ENCODE peak calls at places on chromosomes 2 and 18, in four cellular contexts. M is left ventricle myocardium inferior, U is kidney, P is gastrocnemius medialis. C is an unnamed sample. For H3K4me1, the result is how much of the 10 kb centered on the place peaks cover.

GRCh38 chr2:112724611-112725525 is 4.0 kb downstream of the NT5DC4 start:
- DNase-seq in M (no peak), U (no peak), P (no peak), C (no peak)

GRCh38 chr2:197205590-197206215 is 104.9 kb downstream of the ANKRD44 start:
- DNase-seq in M (no peak), U (no peak), P (no peak), C (no peak)

GRCh38 chr2:180322781-180323180 is 315.7 kb upstream of the CWC22 start:
- DNase-seq in M (no peak), U (no peak), P (no peak), C (no peak)

GRCh38 chr2:23359631-23360567 is 25.1 kb upstream of the KLHL29 start:
- DNase-seq in M (no peak), U (no peak), P (no peak), C (no peak)

GRCh38 chr2:37583867-37584266 is 87.6 kb downstream of the CDC42EP3 start:
- DNase-seq in M (no peak), U (no peak), P (no peak), C (no peak)

GRCh38 chr2:178070824-178071223 is 1.8 kb downstream of the PDE11A start:
- DNase-seq in M (no peak), U (no peak), P (no peak), C (no peak)

GRCh38 chr2:172082944-172083718 is 2.2 kb upstream of the DLX1 start:
- DNase-seq in M (no peak), U (peak), P (no peak), C (peak)

GRCh38 chr2:135245055-135245454 is 193.0 kb downstream of the RAB3GAP1 start:
- DNase-seq in M (no peak), U (no peak), P (no peak), C (no peak)

GRCh38 chr2:175167076-175167791 is 769 bp downstream of the ATF2 start:
- DNase-seq in M (peak), U (peak), P (peak), C (no peak)

GRCh38 chr2:138537170-138537915 is 35.8 kb downstream of the SPOPL start:
- DNase-seq in M (no peak), U (peak), P (no peak), C (no peak)

GRCh38 chr2:138536302-138536701 is 34.7 kb downstream of the SPOPL start:
- DNase-seq in M (no peak), U (no peak), P (no peak), C (no peak)

GRCh38 chr2:138531913-138532312 is 30.3 kb downstream of the SPOPL start:
- DNase-seq in M (no peak), U (no peak), P (no peak), C (no peak)

GRCh38 chr2:138534791-138535190 is 33.2 kb downstream of the SPOPL start:
- DNase-seq in M (no peak), U (no peak), P (no peak), C (no peak)

GRCh38 chr2:138536740-138537139 is 35.2 kb downstream of the SPOPL start:
- DNase-seq in M (no peak), U (no peak), P (no peak), C (no peak)
- TF ChIP-seq CTCF in M (no peak), U (no peak), P (no peak), C (no peak)

DNA sequence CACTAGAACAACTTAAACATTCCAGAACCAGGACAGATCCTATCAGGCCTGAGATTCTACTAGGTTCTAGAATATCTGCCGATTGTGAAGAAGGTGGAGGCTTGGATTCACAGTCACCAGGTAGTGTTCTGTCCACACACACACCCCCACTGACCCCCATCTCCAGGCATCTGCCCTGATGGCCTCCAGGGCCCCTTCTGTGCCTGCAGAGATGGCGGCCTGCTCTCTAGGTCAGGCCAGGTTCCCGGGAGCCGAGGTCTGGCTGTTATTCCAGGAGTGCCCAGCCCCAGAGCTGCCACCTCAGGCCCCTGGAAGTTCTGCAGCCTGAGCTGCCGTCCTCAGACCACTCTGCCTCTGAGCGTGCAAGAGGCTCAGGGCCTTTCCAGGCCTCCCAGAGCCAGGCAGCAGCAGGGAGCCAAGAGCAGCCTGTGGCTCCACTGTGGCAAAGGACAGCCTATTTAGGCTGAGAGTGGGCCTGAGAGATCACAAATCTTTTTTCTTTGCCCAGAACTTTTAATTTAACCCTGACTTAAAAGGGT is 96.2 kb upstream of the ASAP2 start:
- DNase-seq in M (no peak), U (no peak), P (no peak), C (no peak)
- H3K4me1 ChIP-seq in M (under half), U (under half), P (under half), C (under half)

GRCh38 chr2:121564905-121565304 is 34.2 kb downstream of the RNU4ATAC start:
- DNase-seq in M (no peak), U (no peak), P (no peak), C (no peak)
- H3K27ac ChIP-seq in M (peak), U (no peak), P (peak), C (no peak)

GRCh38 chr2:70765507-70765906 is 2.5 kb downstream of the ADD2 start:
- DNase-seq in M (no peak), U (no peak), P (no peak), C (no peak)
- TF ChIP-seq CTCF in M (no peak), U (no peak), P (no peak), C (no peak)

DNA sequence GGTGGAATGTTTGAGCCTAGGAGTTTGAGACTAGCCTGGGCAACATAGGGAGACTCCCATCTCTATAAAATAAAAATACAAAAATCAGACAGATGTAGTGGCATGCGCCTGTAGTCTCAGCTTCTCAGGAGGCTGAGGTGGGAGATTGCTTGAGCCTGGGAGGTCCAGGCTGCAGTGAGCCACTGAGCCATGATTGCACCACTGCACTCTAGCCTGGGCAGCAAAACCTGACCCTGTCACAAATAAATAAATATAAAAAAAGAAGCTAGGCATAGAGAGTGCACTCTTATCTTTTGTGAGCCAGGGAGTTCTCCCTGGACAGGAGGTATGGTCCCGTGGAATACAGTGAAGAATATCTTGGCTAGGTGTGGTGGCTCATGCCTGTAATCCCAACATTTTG is 11.0 kb upstream of the KYNU start:
- DNase-seq in M (no peak), U (no peak), P (no peak), C (no peak)
- H3K4me1 ChIP-seq in M (under half), U (under half), P (under half), C (under half)

GRCh38 chr2:225055714-225056113 is 13.4 kb upstream of the DOCK10 start:
- DNase-seq in M (no peak), U (no peak), P (no peak), C (no peak)

GRCh38 chr2:225052703-225053102 is 10.4 kb upstream of the DOCK10 start:
- DNase-seq in M (no peak), U (no peak), P (no peak), C (no peak)

GRCh38 chr2:225056330-225057073 is 14.2 kb upstream of the DOCK10 start:
- DNase-seq in M (no peak), U (no peak), P (no peak), C (no peak)
- H3K27ac ChIP-seq in M (no peak), U (no peak), P (no peak), C (no peak)

GRCh38 chr2:74267068-74267467 is 68.7 kb downstream of the MTHFD2 start:
- DNase-seq in M (no peak), U (no peak), P (no peak), C (no peak)
- TF ChIP-seq CTCF in M (peak), U (peak), P (no peak), C (peak)

GRCh38 chr18:13284330-13285027 is 65.9 kb downstream of the LDLRAD4 start:
- DNase-seq in M (no peak), U (peak), P (no peak), C (no peak)
- H3K4me1 ChIP-seq in M (under half), U (under half), P (under half), C (under half)

DNA sequence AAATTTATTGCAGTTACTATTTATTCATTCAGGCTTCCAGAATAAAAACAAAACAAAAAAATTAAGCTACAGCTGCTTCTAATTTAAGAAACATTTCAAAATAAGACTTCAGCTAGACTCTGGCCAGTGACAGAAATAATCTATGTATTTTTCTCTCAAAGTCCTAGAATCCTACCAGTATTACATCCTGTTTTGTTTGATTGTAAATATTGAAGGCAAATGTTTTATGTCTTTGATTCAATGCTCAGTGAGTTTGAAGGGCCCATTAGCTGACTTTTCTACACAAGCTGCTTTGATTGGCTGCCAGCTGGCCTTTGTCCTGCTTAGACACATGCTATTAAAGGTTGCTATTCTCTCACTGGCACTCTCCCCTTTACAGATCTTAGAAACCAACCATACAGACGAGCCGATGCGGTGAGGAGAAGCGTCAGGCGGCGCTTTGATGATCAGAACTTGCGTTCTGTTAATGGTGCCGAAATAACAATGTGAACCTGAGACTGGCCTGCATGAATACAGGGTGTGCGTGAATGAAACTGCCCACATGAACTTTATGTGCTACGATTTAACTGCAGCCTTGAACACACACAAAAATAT is 69.7 kb downstream of the PRPF40A start:
- DNase-seq in M (peak), U (no peak), P (peak), C (no peak)
- H3K27ac ChIP-seq in M (peak), U (peak), P (peak), C (peak)

DNA sequence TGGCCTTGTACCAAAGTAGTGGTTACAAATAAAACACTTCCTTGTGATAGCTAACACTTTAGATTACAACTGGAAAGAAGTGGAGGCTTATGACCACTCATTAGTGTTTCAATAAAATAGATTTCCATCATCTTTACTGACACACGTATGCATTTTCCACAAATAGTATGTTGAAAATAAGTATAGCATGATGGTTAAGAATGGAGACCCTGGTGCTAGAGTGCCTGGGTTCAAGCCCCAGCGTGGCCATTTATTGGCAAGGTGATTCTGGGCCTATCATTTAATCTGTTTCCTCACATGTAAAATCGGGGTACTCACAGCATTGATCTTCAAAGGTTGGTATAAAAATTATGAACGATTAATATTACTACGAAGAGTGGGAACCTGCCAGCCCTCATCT is 54.5 kb downstream of the RAPH1 start:
- DNase-seq in M (no peak), U (no peak), P (no peak), C (no peak)
- TF ChIP-seq CTCF in M (no peak), U (no peak), P (no peak), C (no peak)